ENCODE peak calls at places on chromosomes 7 and 10, in eight cellular contexts. I is Panc1, M is small intestine, Y is tibial nerve, B is stomach, N is sigmoid colon, G is adipocyte, F is PC-3. X is an unnamed sample.

GRCh38 chr10:13774303-13774893 is 187.6 kb downstream of the PRPF18 start:
- DNase-seq in I (no peak), M (no peak), Y (no peak), B (no peak), N (no peak), G (no peak), F (no peak), X (no peak)

GRCh38 chr10:69326692-69327091 is 48.4 kb downstream of the HK1 start:
- DNase-seq in I (no peak), M (no peak), Y (no peak), B (no peak), N (no peak), G (no peak), F (no peak), X (no peak)

GRCh38 chr7:93515144-93515543 is 59.4 kb downstream of the CALCR start:
- DNase-seq in I (no peak), M (no peak), Y (no peak), B (no peak), N (no peak), G (peak; percentile 3), F (no peak), X (no peak)

GRCh38 chr7:158861004-158861787 is 4.8 kb downstream of the DYNC2I1 start:
- DNase-seq in I (no peak), M (no peak), Y (no peak), B (no peak), N (peak; percentile 52), G (no peak), F (no peak), X (no peak)

GRCh38 chr7:45697576-45698136 is 123.5 kb downstream of the ADCY1 start:
- DNase-seq in I (no peak), M (no peak), Y (no peak), B (peak; percentile 9), N (no peak), G (peak; percentile 13), F (no peak), X (no peak)

GRCh38 chr7:4830176-4830575 is 31.7 kb downstream of the PAPOLB start:
- DNase-seq in I (peak; percentile 64), M (peak; percentile 59), Y (peak; percentile 38), B (peak; percentile 71), N (peak; percentile 86), G (peak; percentile 25), F (peak; percentile 44), X (peak; percentile 25)

GRCh38 chr10:95524358-95525032 is 36.7 kb downstream of the SORBS1 start:
- DNase-seq in I (no peak), M (no peak), Y (no peak), B (no peak), N (no peak), G (no peak), F (no peak), X (no peak)

GRCh38 chr10:70267161-70267933 is 16.5 kb downstream of the NPFFR1 start:
- DNase-seq in I (peak; percentile 55), M (peak; percentile 71), Y (no peak), B (no peak), N (no peak), G (peak; percentile 92), F (peak; percentile 99), X (peak; percentile 81)

GRCh38 chr7:44145969-44146897 is 5.1 kb upstream of the MYL7 start:
- DNase-seq in I (no peak), M (peak; percentile 87), Y (peak; percentile 55), B (peak; percentile 83), N (peak; percentile 92), G (peak; percentile 74), F (no peak), X (peak; percentile 73)

GRCh38 chr10:62805139-62806092 is 896 bp downstream of the ADO start:
- DNase-seq in I (no peak), M (peak; percentile 48), Y (no peak), B (no peak), N (peak; percentile 78), G (peak; percentile 80), F (peak; percentile 84), X (peak; percentile 54)

GRCh38 chr10:57952741-57953140 is 315.0 kb downstream of the IPMK start:
- DNase-seq in I (no peak), M (no peak), Y (no peak), B (no peak), N (no peak), G (peak; percentile 72), F (no peak), X (no peak)

GRCh38 chr10:117551322-117552155 is 9.0 kb downstream of the EMX2 start:
- DNase-seq in I (no peak), M (no peak), Y (no peak), B (no peak), N (no peak), G (no peak), F (no peak), X (no peak)
- H3K4me3 ChIP-seq in I (no peak overlapping the region), M (no peak overlapping the region), Y (no peak overlapping the region), B (no peak overlapping the region), N (no peak overlapping the region), G (peak overlapping the region; percentile 77), F (no peak overlapping the region), X (no peak overlapping the region)

GRCh38 chr10:111039522-111039921 is 37.3 kb upstream of the ADRA2A start:
- DNase-seq in I (no peak), M (no peak), Y (no peak), B (no peak), N (no peak), G (no peak), F (no peak), X (no peak)

GRCh38 chr10:111037868-111038267 is 39.0 kb upstream of the ADRA2A start:
- DNase-seq in I (no peak), M (no peak), Y (no peak), B (no peak), N (no peak), G (peak; percentile 3), F (peak; percentile 6), X (no peak)

GRCh38 chr10:111034598-111035310 is 42.1 kb upstream of the ADRA2A start:
- DNase-seq in I (no peak), M (no peak), Y (no peak), B (no peak), N (no peak), G (peak; percentile 32), F (no peak), X (no peak)

GRCh38 chr10:111030042-111030750 is 46.6 kb upstream of the ADRA2A start:
- DNase-seq in I (no peak), M (peak; percentile 8), Y (no peak), B (no peak), N (no peak), G (no peak), F (no peak), X (no peak)

DNA sequence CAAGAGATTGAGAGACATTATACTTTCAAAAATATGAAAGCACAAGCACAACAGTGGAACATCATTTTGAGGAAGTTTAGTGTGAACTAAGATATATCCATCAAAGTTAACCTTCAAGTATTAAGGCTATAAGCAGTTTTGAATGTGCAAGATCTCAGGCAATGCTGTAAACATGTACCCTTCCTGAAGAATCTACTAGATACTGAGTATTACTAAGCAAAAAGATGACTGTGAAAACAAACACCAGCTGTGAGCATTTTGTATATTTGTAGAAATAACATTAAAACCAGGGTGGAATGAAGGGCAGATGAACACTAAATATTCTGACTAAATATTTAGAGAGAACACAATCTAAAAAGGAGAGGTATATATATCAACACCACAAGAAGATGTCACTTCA is 41.3 kb upstream of the ADRA2A start:
- DNase-seq in I (no peak), M (no peak), Y (no peak), B (no peak), N (no peak), G (peak; percentile 32), F (no peak), X (no peak)
- H3K9me3 ChIP-seq in I (peaks cover 16% of the 10 kb centered on the region), M (no peaks in the 10 kb centered on the region), Y (peaks cover 44% of the 10 kb centered on the region), B (peaks cover 42% of the 10 kb centered on the region), N (peaks cover 3% of the 10 kb centered on the region), G (peaks cover 14% of the 10 kb centered on the region), F (no peaks in the 10 kb centered on the region), X (peaks cover 16% of the 10 kb centered on the region)

DNA sequence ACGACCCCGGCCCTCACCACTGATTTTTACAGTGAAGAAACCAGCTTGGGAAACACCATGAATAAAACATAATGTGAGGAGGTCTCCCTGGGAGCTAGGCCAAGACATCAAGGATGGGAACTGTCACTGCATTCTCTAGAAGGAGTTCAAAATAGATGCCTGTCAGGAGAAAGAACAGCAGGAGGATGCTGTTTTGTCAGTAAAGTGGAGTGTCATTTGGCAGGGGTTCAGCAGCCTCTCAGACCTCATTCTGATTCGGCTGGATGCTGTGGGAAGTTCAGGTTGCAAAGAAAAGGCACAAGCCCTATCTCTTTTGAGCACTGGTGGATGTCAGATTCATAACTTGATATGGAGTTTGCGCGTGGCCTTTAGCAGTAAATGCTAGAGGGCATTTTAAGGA is 360.2 kb upstream of the C7orf33 start:
- DNase-seq in I (no peak), M (no peak), Y (no peak), B (no peak), N (no peak), G (no peak), F (no peak), X (no peak)
- H3K4me3 ChIP-seq in I (no peak overlapping the region), M (no peak overlapping the region), Y (no peak overlapping the region), B (no peak overlapping the region), N (no peak overlapping the region), G (no peak overlapping the region), F (no peak overlapping the region), X (no peak overlapping the region)

GRCh38 chr7:126569402-126569801 is 683.3 kb downstream of the GRM8 start:
- DNase-seq in I (no peak), M (no peak), Y (no peak), B (no peak), N (no peak), G (no peak), F (no peak), X (no peak)
- H3K9me3 ChIP-seq in I (no peaks in the 10 kb centered on the region), M (no peaks in the 10 kb centered on the region), Y (peaks cover 3% of the 10 kb centered on the region), B (no peaks in the 10 kb centered on the region), N (no peaks in the 10 kb centered on the region), G (no peaks in the 10 kb centered on the region), F (no peaks in the 10 kb centered on the region), X (no peaks in the 10 kb centered on the region)

DNA sequence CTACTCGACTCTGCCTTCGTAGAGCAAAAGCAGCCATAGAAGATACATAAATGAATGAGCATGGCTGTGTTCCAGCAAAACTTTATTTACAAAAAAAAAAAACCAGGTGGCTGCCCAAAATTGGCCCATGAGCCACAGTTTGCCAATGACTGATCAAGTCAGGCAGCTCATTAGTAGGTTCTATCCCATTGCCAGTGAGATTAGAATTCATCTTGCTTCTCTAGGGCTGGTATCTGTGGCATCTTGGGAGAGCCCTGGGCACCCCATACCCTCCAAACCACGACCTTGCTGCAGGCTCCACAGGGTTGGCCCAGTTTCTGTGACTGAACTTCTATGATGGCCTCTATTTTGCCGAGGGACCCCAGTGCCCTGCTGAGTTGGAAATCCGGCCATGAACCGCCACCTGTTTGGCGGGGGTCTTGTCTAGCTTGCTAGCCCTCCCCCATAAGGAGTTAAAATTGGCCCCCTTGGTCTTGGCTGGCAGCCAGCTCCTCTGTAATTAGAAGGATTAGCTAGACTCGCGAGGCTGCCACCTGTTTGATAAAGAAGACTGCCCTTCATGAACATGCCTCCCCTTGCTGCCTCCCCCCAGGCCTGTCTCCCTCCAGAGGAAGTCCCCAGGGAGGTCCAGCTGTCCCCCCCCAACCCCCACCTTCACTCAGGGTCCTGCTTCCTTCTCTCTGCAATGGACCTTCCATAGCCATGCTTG is 83.9 kb downstream of the CHN2 start:
- DNase-seq in I (no peak), M (no peak), Y (no peak), B (no peak), N (no peak), G (no peak), F (no peak), X (no peak)
- H3K4me3 ChIP-seq in I (no peak overlapping the region), M (no peak overlapping the region), Y (no peak overlapping the region), B (no peak overlapping the region), N (no peak overlapping the region), G (no peak overlapping the region), F (no peak overlapping the region), X (no peak overlapping the region)

X was measured in MG63.